ENCODE peak calls at places on chromosomes 3 and 15, in six cellular contexts. F is HFF-Myc, P is pancreas, Y is cardiac fibroblast, U is endodermal cell, M is brain microvascular endothelial cell. S is an unnamed sample.

GRCh38 chr15:78301813-78302212 is 2.4 kb upstream of the SKIC8 start:
- DNase-seq in M (no peak), P (no peak), U (no peak), F (no peak), Y (no peak), S (no peak)

GRCh38 chr15:43370975-43371974 is at the start of the genes TUBGCP4 and ZSCAN29:
- DNase-seq in U (peak), M (peak), F (peak), P (peak), Y (peak), S (peak)

GRCh38 chr15:57146394-57147140 is 228.1 kb downstream of the TCF12 start:
- DNase-seq in M (peak), P (no peak), F (no peak), Y (peak), U (no peak), S (no peak)

GRCh38 chr3:21618695-21619094 is 132.3 kb downstream of the ZNF385D start:
- DNase-seq in U (no peak), F (no peak), Y (no peak), P (no peak), M (no peak), S (no peak)

GRCh38 chr15:95162069-95162468 is 930.7 kb downstream of the MCTP2 start:
- DNase-seq in M (peak), Y (no peak), U (no peak), P (no peak), F (no peak), S (no peak)

GRCh38 chr15:64096486-64097431 is 977 bp downstream of the SNX1 start:
- DNase-seq in M (peak), P (peak), Y (peak), U (peak), F (no peak), S (no peak)

GRCh38 chr3:13391308-13391707 is 28.8 kb downstream of the NUP210 start:
- DNase-seq in M (no peak), U (no peak), P (no peak), F (no peak), Y (no peak), S (no peak)

GRCh38 chr15:81309647-81310460 is 14.1 kb downstream of the STARD5 start:
- DNase-seq in F (no peak), Y (no peak), M (no peak), P (no peak), U (no peak), S (no peak)

GRCh38 chr15:87896926-87897325 is 359.6 kb downstream of the NTRK3 start:
- DNase-seq in P (no peak), M (no peak), Y (no peak), F (no peak), U (no peak), S (no peak)

GRCh38 chr15:80183886-80184285 is 31.1 kb downstream of the FAH start:
- DNase-seq in M (no peak), Y (no peak), F (no peak), U (no peak), P (no peak), S (no peak)

GRCh38 chr3:134143828-134144390 is 106.8 kb downstream of the RYK start:
- DNase-seq in U (no peak), Y (no peak), P (no peak), M (no peak), F (no peak), S (no peak)

GRCh38 chr3:114452176-114452744 is 158.4 kb downstream of the TIGIT start:
- DNase-seq in Y (no peak), P (no peak), M (no peak), U (no peak), F (no peak), S (no peak)

GRCh38 chr3:20668411-20668810 is 482.4 kb upstream of the SGO1 start:
- DNase-seq in F (no peak), M (peak), U (peak), Y (peak), P (no peak), S (no peak)

GRCh38 chr15:73712107-73712506 is 27.9 kb downstream of the CD276 start:
- DNase-seq in P (no peak), F (no peak), Y (no peak), U (peak), M (no peak), S (no peak)

GRCh38 chr3:132256984-132257383 is 60.2 kb upstream of the ACP3 start:
- DNase-seq in U (peak), M (peak), P (peak), Y (peak), F (peak), S (no peak)

GRCh38 chr3:30685267-30685667 is 78.9 kb downstream of the TGFBR2 start:
- DNase-seq in U (no peak), Y (peak), M (no peak), F (no peak), P (no peak), S (no peak)

GRCh38 chr3:112582242-112582874 is 20.5 kb downstream of the SLC35A5 start:
- DNase-seq in Y (peak), M (peak), P (no peak), F (no peak), U (peak), S (no peak)

GRCh38 chr3:71900057-71900456 is 115.1 kb upstream of the PROK2 start:
- DNase-seq in M (no peak), Y (no peak), U (no peak), P (no peak), F (no peak), S (no peak)

GRCh38 chr15:95911570-95912279 is 418.8 kb upstream of the NR2F2 start:
- DNase-seq in P (no peak), U (peak), M (no peak), F (no peak), Y (no peak), S (no peak)

GRCh38 chr3:192645437-192645836 is 81.9 kb downstream of the FGF12 start:
- DNase-seq in U (no peak), Y (no peak), P (no peak), M (no peak), F (no peak), S (no peak)

GRCh38 chr15:89666147-89666857 is 11.0 kb upstream of the KIF7 start:
- DNase-seq in P (no peak), F (no peak), U (peak), Y (no peak), M (no peak), S (no peak)

GRCh38 chr3:188294113-188294512 is 140.2 kb downstream of the LPP start:
- DNase-seq in M (no peak), P (no peak), F (no peak), Y (no peak), U (no peak), S (no peak)

GRCh38 chr3:160225181-160226025 is at the start of gene C3orf80:
- DNase-seq in Y (peak), U (peak), P (peak), M (no peak), F (no peak), S (no peak)

GRCh38 chr3:40631341-40631995 is 106.7 kb downstream of the ZNF621 start:
- DNase-seq in P (no peak), F (no peak), U (no peak), M (no peak), Y (no peak), S (no peak)

GRCh38 chr15:29692527-29692926 is 129.7 kb downstream of the TJP1 start:
- DNase-seq in P (no peak), F (no peak), Y (no peak), U (no peak), M (no peak), S (no peak)

GRCh38 chr3:119352863-119353527 is 58.8 kb downstream of the ARHGAP31 start:
- DNase-seq in U (no peak), P (no peak), F (peak), Y (peak), M (peak), S (no peak)

GRCh38 chr3:17239417-17239816 is 354.7 kb downstream of the PLCL2 start:
- DNase-seq in M (no peak), U (no peak), Y (no peak), P (no peak), F (no peak), S (no peak)

GRCh38 chr3:8239718-8240698 is 261.6 kb upstream of the LMCD1 start:
- DNase-seq in F (peak), M (peak), Y (peak), U (peak), P (peak), S (no peak)

GRCh38 chr3:69784854-69785523 is 45.7 kb downstream of the MITF start:
- DNase-seq in M (peak), P (no peak), U (no peak), F (peak), Y (peak), S (peak)

GRCh38 chr15:29377141-29377540 is 107.5 kb upstream of the NSMCE3 start:
- DNase-seq in Y (no peak), M (no peak), F (no peak), U (no peak), P (no peak), S (no peak)

GRCh38 chr15:64574220-64574994 is 114.0 kb downstream of the ZNF609 start:
- DNase-seq in Y (peak), U (no peak), P (no peak), M (peak), F (no peak), S (no peak)

GRCh38 chr15:25180606-25181289 is 226.0 kb downstream of the SNRPN start:
- DNase-seq in Y (no peak), P (peak), F (no peak), M (no peak), U (peak), S (peak)

GRCh38 chr15:92062505-92062904 is 209.0 kb downstream of the SLCO3A1 start:
- DNase-seq in U (peak), P (no peak), Y (no peak), M (no peak), F (no peak), S (no peak)

GRCh38 chr3:13006216-13006990 is 66.8 kb downstream of the IQSEC1 start:
- DNase-seq in P (no peak), M (no peak), F (no peak), Y (no peak), U (no peak), S (no peak)

GRCh38 chr3:173778246-173778645 is 380.7 kb downstream of the NLGN1 start:
- DNase-seq in U (no peak), M (no peak), P (no peak), Y (no peak), F (no peak), S (no peak)

GRCh38 chr15:98800437-98801233 is 152.3 kb downstream of the IGF1R start:
- DNase-seq in U (peak), P (peak), M (peak), Y (peak), F (peak), S (no peak)

GRCh38 chr3:173745952-173746682 is 348.6 kb downstream of the NLGN1 start:
- DNase-seq in F (no peak), U (no peak), Y (peak), P (peak), M (peak), S (no peak)

GRCh38 chr3:150407818-150408231 is 273 bp upstream of the TSC22D2 start:
- DNase-seq in U (no peak), M (peak), Y (peak), P (no peak), F (no peak), S (no peak)

GRCh38 chr15:64856429-64857145 is 14.9 kb downstream of the PLEKHO2 start:
- DNase-seq in F (no peak), M (no peak), Y (peak), P (peak), U (peak), S (no peak)

GRCh38 chr3:189744235-189744634 is 113.0 kb downstream of the TP63 start:
- DNase-seq in M (no peak), Y (no peak), U (peak), P (no peak), F (no peak), S (no peak)
- TF ChIP-seq CTCF in M (peak), Y (no peak), U (peak), P (no peak), F (no peak), S (no peak)

DNA sequence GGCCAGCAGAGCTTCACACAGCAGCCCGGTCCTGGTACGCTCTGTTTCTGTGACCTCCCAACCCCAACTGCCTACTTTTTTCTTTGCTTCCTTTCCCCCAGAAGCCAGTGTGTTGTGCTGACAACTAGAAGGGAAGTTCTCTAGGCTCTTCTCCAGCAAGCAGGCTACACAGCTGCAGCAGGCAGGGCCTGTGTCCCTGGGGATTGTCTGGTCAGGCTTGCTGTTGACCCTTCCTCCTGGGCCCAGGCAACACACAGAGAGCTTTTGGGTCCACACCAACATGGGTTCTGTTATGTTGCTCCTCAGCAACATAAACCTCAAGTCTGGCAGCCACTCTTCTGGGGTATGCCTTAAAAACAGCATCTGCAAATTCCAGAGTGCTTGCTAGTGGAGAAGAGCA is 36.2 kb upstream of the TSPAN3 start:
- DNase-seq in P (no peak), F (no peak), M (peak), U (no peak), Y (peak), S (no peak)
- H3K4me3 ChIP-seq in P (no peak), F (no peak), M (no peak), U (no peak), Y (no peak), S (no peak)

GRCh38 chr3:176631175-176631574 is 566.1 kb downstream of the TBL1XR1 start:
- DNase-seq in U (no peak), Y (no peak), P (no peak), F (no peak), M (no peak), S (no peak)

DNA sequence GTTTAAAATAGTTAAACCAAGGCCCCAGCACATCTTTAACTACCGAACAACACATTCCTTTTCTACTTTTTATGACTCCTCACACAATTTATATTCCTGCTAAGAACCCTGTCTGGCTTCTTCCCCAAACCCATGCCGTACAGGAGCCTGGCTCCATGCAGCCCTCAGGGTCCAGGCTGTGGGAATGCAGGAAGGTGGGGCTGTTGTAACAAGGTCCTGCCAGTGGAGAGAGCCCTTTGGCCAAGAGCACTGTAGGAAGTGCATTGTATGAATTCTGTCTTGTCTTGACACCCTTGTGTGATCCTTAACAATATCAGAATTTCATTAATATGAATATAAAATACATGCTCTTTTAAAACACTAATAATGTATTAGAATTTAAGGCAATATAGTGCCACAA is 563.8 kb downstream of the TBL1XR1 start:
- DNase-seq in U (peak), Y (no peak), P (no peak), M (no peak), F (no peak), S (no peak)
- TF ChIP-seq CTCF in U (peak), Y (no peak), P (no peak), M (no peak), F (no peak), S (no peak)

GRCh38 chr15:70854669-70854976 is 666 bp upstream of the LARP6 start:
- DNase-seq in M (peak), F (no peak), Y (peak), U (no peak), P (no peak), S (no peak)

GRCh38 chr15:70856884-70857546 is 3.1 kb upstream of the LARP6 start:
- DNase-seq in U (no peak), M (peak), Y (peak), F (peak), P (peak), S (no peak)

GRCh38 chr15:70857547-70858265 is 3.7 kb upstream of the LARP6 start:
- DNase-seq in M (peak), F (no peak), U (no peak), Y (peak), P (no peak), S (no peak)

GRCh38 chr15:70855764-70856163 is 1.8 kb upstream of the LARP6 start:
- DNase-seq in U (no peak), P (no peak), Y (no peak), M (no peak), F (no peak), S (no peak)

GRCh38 chr15:70856177-70856883 is 2.4 kb upstream of the LARP6 start:
- DNase-seq in P (no peak), U (no peak), F (no peak), M (no peak), Y (peak), S (no peak)
- H3K4me3 ChIP-seq in P (no peak), U (no peak), F (peak), M (no peak), Y (no peak), S (no peak)

DNA sequence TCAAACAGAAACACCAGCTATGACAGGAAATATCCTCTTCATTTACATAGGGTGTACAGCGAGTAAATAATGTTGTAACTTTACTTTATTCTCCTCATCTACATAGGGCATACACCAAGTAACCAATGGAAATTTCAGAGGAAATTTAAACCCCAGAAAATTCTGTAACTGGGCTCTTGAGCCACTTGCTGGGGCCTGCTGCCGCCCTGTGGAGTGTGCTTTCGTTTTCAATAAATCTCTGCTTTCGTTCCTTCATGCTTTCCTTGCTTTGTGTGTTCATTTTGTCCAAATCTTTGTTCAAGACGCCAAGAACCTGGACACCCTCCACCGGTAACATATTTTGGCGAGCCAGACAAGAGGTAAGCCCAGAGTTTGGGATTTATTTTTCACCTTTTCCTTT is 990.4 kb upstream of the CADM2 start:
- DNase-seq in P (no peak), Y (no peak), U (no peak), M (no peak), F (no peak), S (no peak)
- TF ChIP-seq CTCF in P (no peak), Y (no peak), U (no peak), M (no peak), F (no peak), S (no peak)

GRCh38 chr3:4019509-4019908 is 220.3 kb downstream of the LRRN1 start:
- DNase-seq in U (no peak), M (no peak), Y (no peak), F (no peak), P (no peak), S (no peak)

DNA sequence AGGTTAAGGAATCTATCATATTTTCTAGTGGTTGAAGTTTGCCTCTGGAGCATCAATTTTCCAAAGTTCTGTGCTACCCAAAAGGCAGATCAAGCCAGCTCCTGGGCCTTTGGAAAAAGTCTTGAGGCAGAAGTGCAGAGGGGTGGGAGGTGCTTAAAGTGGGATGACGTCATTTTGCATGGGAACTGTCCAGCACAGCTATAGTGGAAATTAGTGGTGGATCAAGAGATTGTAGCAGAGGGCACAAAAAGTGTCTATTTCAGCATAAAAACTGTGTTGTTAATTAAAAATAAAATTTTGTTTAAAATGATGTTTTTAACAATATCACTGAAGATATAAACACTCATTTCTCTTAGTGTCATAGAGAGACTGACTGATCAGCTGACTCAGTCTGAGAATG is 221.9 kb downstream of the LRRN1 start:
- DNase-seq in U (no peak), F (no peak), Y (no peak), P (no peak), M (no peak), S (no peak)
- H3K4me3 ChIP-seq in U (no peak), F (no peak), Y (no peak), P (no peak), M (no peak), S (no peak)

DNA sequence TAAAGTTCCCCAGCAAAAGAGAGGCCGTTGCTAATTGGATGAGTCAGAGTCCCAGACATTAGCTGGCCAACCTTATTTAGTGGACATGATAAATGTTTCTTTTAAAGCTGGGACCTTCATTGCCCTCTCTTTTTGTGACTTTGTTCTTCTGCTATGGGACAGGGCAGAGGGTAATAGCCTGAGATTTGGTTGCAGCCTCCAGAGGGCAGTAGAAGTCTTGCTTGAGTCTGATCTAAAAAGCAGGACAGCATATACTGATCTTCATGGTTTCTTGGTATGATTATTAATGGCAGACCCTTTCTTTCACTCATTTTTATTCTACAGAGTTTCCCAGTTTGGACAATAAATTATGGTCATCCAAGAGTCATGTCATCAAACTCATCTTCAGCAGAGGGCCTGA is 25.1 kb upstream of the ZKSCAN7 start:
- DNase-seq in F (no peak), M (peak), Y (peak), U (no peak), P (no peak), S (no peak)
- TF ChIP-seq CTCF in F (peak), M (peak), Y (peak), U (peak), P (no peak), S (no peak)

DNA sequence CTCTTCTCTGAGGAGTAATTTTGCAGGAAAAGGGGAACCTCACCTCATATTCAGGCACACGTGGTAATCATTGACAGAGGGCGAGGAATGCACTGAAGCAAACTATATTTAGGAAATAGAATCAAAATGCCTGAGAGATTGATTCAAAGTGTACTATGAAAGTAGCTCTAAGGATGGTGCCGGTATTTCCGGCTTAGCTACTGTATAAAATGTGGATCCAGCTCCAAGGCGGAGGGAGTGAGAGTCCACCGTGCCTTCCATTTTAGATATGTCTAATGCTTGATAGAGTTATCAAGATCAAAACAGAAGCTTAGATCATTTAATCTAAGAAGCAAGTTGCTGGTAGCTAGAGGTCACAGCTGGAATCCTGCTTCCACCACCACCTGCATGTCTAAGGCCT is 33.0 kb downstream of the GOLIM4 start:
- DNase-seq in M (no peak), F (no peak), U (no peak), P (no peak), Y (no peak), S (no peak)
- H3K4me3 ChIP-seq in M (no peak), F (no peak), U (no peak), P (no peak), Y (no peak), S (no peak)

S was measured in suprapubic skin.